ENCODE peak calls at places on chromosomes 5 and 9, in four cellular contexts. W is stimulated activated CD8-positive, alpha-beta memory T cell treated with anti-CD3 and anti-CD28 coated beads, Interleukin-12 subunit alpha, Interleukin-12 subunit beta, amount 100 ng/mL, for 1 hour; P is activated CD4-positive, alpha-beta T cell treated with anti-CD3 and anti-CD28 coated beads, Interleukin-2, amount 50 U/mL, for 1 hour; C is NCI-H1105. G is an unnamed sample.

GRCh38 chr9:69120380-69121154 is 53.5 kb upstream of the TJP2 start:
- DNase-seq in W (no peak), P (no peak), C (peak; percentile 85), G (peak; percentile 6)

GRCh38 chr5:147671365-147671764 is 111.2 kb downstream of the JAKMIP2 start:
- DNase-seq in W (no peak), P (no peak), C (no peak), G (no peak)

GRCh38 chr5:122515709-122516431 is 203.8 kb downstream of the SNCAIP start:
- DNase-seq in W (no peak), P (no peak), C (peak; percentile 42), G (peak; percentile 57)

GRCh38 chr9:17082343-17082742 is 52.5 kb upstream of the CNTLN start:
- DNase-seq in W (no peak), P (no peak), C (no peak), G (no peak)

GRCh38 chr5:35919191-35919590 is 19.2 kb downstream of the CAPSL start:
- DNase-seq in W (no peak), P (no peak), C (no peak), G (no peak)

GRCh38 chr9:32989651-32990050 is 11.8 kb downstream of the APTX start:
- DNase-seq in W (no peak), P (no peak), C (no peak), G (no peak)

GRCh38 chr9:120921751-120922181 is 4.8 kb downstream of the TRAF1 start:
- DNase-seq in W (no peak), P (no peak), C (no peak), G (no peak)

GRCh38 chr5:99032234-99033013 is 103.6 kb upstream of the CHD1 start:
- DNase-seq in W (no peak), P (peak; percentile 15), C (no peak), G (peak; percentile 8)

GRCh38 chr9:23824241-23825142 is 1.5 kb downstream of the ELAVL2 start:
- DNase-seq in W (no peak), P (no peak), C (no peak), G (no peak)

GRCh38 chr5:123125172-123125508 is 36.1 kb downstream of the PRDM6 start:
- DNase-seq in W (no peak), P (no peak), C (peak; percentile 2), G (no peak)

GRCh38 chr5:114940709-114941108 is 229.0 kb downstream of the TRIM36 start:
- DNase-seq in W (no peak), P (no peak), C (no peak), G (no peak)

GRCh38 chr5:177327539-177328522 is 16.1 kb upstream of the MXD3 start:
- DNase-seq in W (no peak), P (no peak), C (no peak), G (peak; percentile 31)

GRCh38 chr5:158212915-158213314 is 354.0 kb upstream of the CLINT1 start:
- DNase-seq in W (no peak), P (no peak), C (no peak), G (no peak)

GRCh38 chr5:138370537-138370936 is 18.1 kb downstream of the KDM3B start:
- DNase-seq in W (no peak), P (no peak), C (no peak), G (no peak)

GRCh38 chr5:36059571-36060515 is 6.8 kb downstream of the UGT3A2 start:
- DNase-seq in W (no peak), P (no peak), C (no peak), G (no peak)

GRCh38 chr5:143534764-143535159 is 131.3 kb upstream of the NR3C1 start:
- DNase-seq in W (no peak), P (no peak), C (no peak), G (no peak)

GRCh38 chr9:84807870-84808385 is 138.4 kb downstream of the NTRK2 start:
- DNase-seq in W (no peak), P (no peak), C (no peak), G (no peak)

GRCh38 chr5:132771559-132771998 is 5.5 kb downstream of the SEPTIN8 start:
- DNase-seq in W (no peak), P (no peak), C (no peak), G (no peak)

GRCh38 chr5:149423287-149424268 is 44.5 kb upstream of the IL17B start:
- DNase-seq in W (no peak), P (no peak), C (no peak), G (no peak)

GRCh38 chr9:137069508-137070071 is 767 bp downstream of the SAPCD2 start:
- DNase-seq in W (no peak), P (no peak), C (no peak), G (peak; percentile 51)

GRCh38 chr5:109936996-109937395 is 247.3 kb downstream of the MAN2A1 start:
- DNase-seq in W (no peak), P (no peak), C (no peak), G (no peak)

GRCh38 chr5:32711693-32712462 is 757 bp downstream of the NPR3 start:
- DNase-seq in W (no peak), P (no peak), C (no peak), G (no peak)

GRCh38 chr5:82861705-82862104 is 215.5 kb downstream of the TMEM167A start:
- DNase-seq in W (no peak), P (no peak), C (no peak), G (no peak)